ENCODE peak calls at places on chromosomes 7 and 10, in six cellular contexts. R, G, C, O, J and N are unnamed samples.

GRCh38 chr7:10299384-10299783 is 674.3 kb upstream of the PHF14 start:
- DNase-seq in G (no peak), O (no peak), J (no peak), C (no peak), R (no peak), N (no peak)

GRCh38 chr7:142776206-142776844 is 5.6 kb downstream of the PRSS2 start:
- DNase-seq in G (no peak), J (no peak), R (no peak), C (no peak), O (no peak), N (peak)

GRCh38 chr10:119776536-119776935 is 50.7 kb downstream of the INPP5F start:
- DNase-seq in C (peak), R (no peak), G (no peak), J (no peak), O (no peak), N (no peak)

GRCh38 chr10:103752680-103753248 is 102.6 kb downstream of the SH3PXD2A start:
- DNase-seq in R (no peak), G (no peak), J (peak), C (peak), O (no peak), N (no peak)

GRCh38 chr7:70738080-70738479 is 393.9 kb upstream of the GALNT17 start:
- DNase-seq in J (peak), C (no peak), R (no peak), G (peak), O (no peak), N (no peak)

GRCh38 chr7:27210441-27211083 is 10.7 kb upstream of the HOXA13 start:
- DNase-seq in C (no peak), J (peak), O (no peak), G (peak), R (peak), N (no peak)

GRCh38 chr10:60853107-60853506 is 74.8 kb downstream of the CDK1 start:
- DNase-seq in O (no peak), G (no peak), J (no peak), C (no peak), R (no peak), N (no peak)

GRCh38 chr7:112160771-112161150 is 45.4 kb downstream of the DOCK4 start:
- DNase-seq in O (no peak), J (no peak), R (no peak), C (peak), G (peak), N (no peak)

GRCh38 chr10:58513189-58514101 is 773 bp downstream of the BICC1 start:
- DNase-seq in O (no peak), C (no peak), G (peak), J (peak), R (peak), N (peak)

GRCh38 chr7:102306916-102307677 is 20.4 kb downstream of the SH2B2 start:
- DNase-seq in O (no peak), G (peak), R (no peak), C (peak), J (peak), N (no peak)

GRCh38 chr10:59285848-59286247 is 76.5 kb downstream of the FAM13C start:
- DNase-seq in O (no peak), G (no peak), R (no peak), C (no peak), J (no peak), N (no peak)

GRCh38 chr10:30553018-30553624 is 76.4 kb downstream of the LYZL2 start:
- DNase-seq in G (no peak), R (no peak), J (peak), O (no peak), C (no peak), N (no peak)
- TF ChIP-seq POLR2AphosphoS5 in G (no peak), R (no peak), J (peak), O (no peak), C (no peak), N (no peak)

GRCh38 chr7:99860281-99861127 is 16.3 kb downstream of the OR2AE1 start:
- DNase-seq in R (no peak), C (peak), J (no peak), G (peak), O (no peak), N (peak)

GRCh38 chr7:99868246-99868645 is 8.6 kb downstream of the OR2AE1 start:
- DNase-seq in J (no peak), G (no peak), O (no peak), C (no peak), R (no peak), N (no peak)

DNA sequence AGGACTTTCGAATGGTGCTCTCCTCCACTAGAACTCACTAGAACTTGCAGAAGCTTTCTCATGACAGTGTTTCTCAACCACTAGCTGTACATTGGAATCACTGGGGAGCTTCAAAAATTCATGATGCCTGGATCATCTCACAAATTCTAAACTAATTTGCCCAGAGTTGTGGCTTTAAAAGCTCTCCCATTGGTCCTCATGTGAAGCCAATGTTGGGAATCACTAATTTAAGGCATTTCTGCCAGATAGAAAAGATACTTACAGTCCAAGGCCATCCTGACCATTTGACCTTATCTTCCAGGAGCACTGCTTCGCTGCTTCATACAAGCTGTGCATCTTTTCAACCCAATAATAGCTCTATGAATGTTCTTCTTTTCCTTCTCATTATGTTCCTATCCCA is 12.8 kb downstream of the OR2AE1 start:
- DNase-seq in R (no peak), O (no peak), C (no peak), J (peak), G (no peak), N (no peak)
- TF ChIP-seq CTCF in R (no peak), O (no peak), C (no peak), J (no peak), G (no peak), N (no peak)

DNA sequence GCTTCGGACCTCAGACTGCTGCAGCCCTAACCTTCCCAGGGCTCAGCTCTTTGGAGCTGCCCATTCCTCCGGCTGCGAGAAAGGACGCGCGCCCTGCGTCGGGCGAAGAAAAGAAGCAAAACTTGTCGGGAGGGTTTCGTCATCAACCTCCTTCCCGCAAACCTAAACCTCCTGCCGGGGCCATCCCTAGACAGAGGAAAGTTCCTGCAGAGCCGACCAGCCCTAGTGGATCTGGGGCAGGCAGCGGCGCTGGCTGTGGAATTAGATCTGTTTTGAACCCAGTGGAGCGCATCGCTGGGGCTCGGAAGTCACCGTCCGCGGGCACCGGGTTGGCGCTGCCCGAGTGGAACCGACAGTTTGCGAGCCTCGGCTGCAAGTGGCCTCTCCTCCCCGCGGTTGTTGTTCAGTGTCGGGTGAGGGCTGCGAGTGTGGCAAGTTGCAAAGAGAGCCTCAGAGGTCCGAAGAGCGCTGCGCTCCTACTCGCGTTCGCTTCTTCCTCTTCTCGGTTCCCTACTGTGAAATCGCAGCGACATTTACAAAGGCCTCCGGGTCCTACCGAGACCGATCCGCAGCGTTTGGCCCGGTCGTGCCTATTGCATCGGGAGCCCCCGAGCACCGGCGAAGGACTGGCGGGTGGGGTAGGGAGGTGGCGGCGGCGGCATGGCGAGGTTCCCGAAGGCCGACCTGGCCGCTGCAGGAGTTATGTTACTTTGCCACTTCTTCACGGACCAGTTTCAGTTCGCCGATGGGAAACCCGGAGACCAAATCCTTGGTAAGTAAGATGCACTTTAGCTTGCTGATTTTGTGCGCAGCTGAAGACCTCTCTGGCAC is at the start of gene PLXDC2:
- DNase-seq in G (peak), R (peak), O (no peak), C (no peak), J (peak), N (peak)
- TF ChIP-seq POLR2AphosphoS5 in G (no peak), R (no peak), O (no peak), C (no peak), J (no peak), N (no peak)

GRCh38 chr10:74234569-74234968 is 83.5 kb downstream of the ADK start:
- DNase-seq in O (no peak), C (no peak), J (no peak), R (no peak), G (no peak), N (peak)
- TF ChIP-seq CTCF in O (no peak), C (no peak), J (no peak), R (peak), G (no peak), N (no peak)